ENCODE peak calls at places on chromosome 14, in six cellular contexts. One of them, this sample, is unnamed. For H3K27me3 and H3K4me1, the result is how much of the 10 kb centered on the place peaks cover.

GRCh38 chr14:87524011-87524410 is 469.0 kb downstream of the GALC start:
- DNase-seq in cardiac muscle cell: no peak
- DNase-seq in lung: no peak
- DNase-seq in prostate gland: no peak
- DNase-seq in A673: no peak
- DNase-seq in HCT116: no peak
- DNase-seq in this sample: no peak

GRCh38 chr14:38405851-38406630 is 150.1 kb upstream of the CLEC14A start:
- DNase-seq in cardiac muscle cell: peak
- DNase-seq in lung: no peak
- DNase-seq in prostate gland: no peak
- DNase-seq in A673: peak
- DNase-seq in HCT116: no peak
- DNase-seq in this sample: no peak

GRCh38 chr14:93989939-93990338 is 7.2 kb upstream of the CCDC197 start:
- DNase-seq in cardiac muscle cell: no peak
- DNase-seq in lung: no peak
- DNase-seq in prostate gland: no peak
- DNase-seq in A673: no peak
- DNase-seq in HCT116: no peak
- DNase-seq in this sample: no peak

GRCh38 chr14:54253195-54253947 is 143.4 kb upstream of the CDKN3 start:
- DNase-seq in cardiac muscle cell: peak
- DNase-seq in lung: no peak
- DNase-seq in prostate gland: no peak
- DNase-seq in A673: no peak
- DNase-seq in HCT116: peak
- DNase-seq in this sample: no peak

GRCh38 chr14:61538464-61539022 is 156.8 kb upstream of the HIF1A start:
- DNase-seq in cardiac muscle cell: no peak
- DNase-seq in lung: no peak
- DNase-seq in prostate gland: no peak
- DNase-seq in A673: no peak
- DNase-seq in HCT116: no peak
- DNase-seq in this sample: no peak

GRCh38 chr14:106268013-106268727 is 741.8 kb downstream of the TMEM121 start:
- DNase-seq in cardiac muscle cell: no peak
- DNase-seq in lung: no peak
- DNase-seq in prostate gland: no peak
- DNase-seq in A673: peak
- DNase-seq in HCT116: no peak
- DNase-seq in this sample: no peak

GRCh38 chr14:54493293-54493692 is 4.5 kb upstream of the GMFB start:
- DNase-seq in cardiac muscle cell: no peak
- DNase-seq in lung: no peak
- DNase-seq in prostate gland: no peak
- DNase-seq in A673: no peak
- DNase-seq in HCT116: no peak
- DNase-seq in this sample: peak

GRCh38 chr14:21096438-21096837 is 2.0 kb downstream of the ZNF219 start:
- DNase-seq in cardiac muscle cell: no peak
- DNase-seq in lung: no peak
- DNase-seq in prostate gland: no peak
- DNase-seq in A673: no peak
- DNase-seq in HCT116: no peak
- DNase-seq in this sample: no peak

GRCh38 chr14:78157855-78158436 is 12.2 kb upstream of the NRXN3 start:
- DNase-seq in cardiac muscle cell: peak
- DNase-seq in lung: no peak
- DNase-seq in prostate gland: no peak
- DNase-seq in A673: peak
- DNase-seq in HCT116: no peak
- DNase-seq in this sample: no peak

GRCh38 chr14:35394326-35394725 is 10.2 kb downstream of the NFKBIA start:
- DNase-seq in cardiac muscle cell: no peak
- DNase-seq in lung: no peak
- DNase-seq in prostate gland: no peak
- DNase-seq in A673: no peak
- DNase-seq in HCT116: no peak
- DNase-seq in this sample: no peak

GRCh38 chr14:94473666-94474410 is 2.2 kb downstream of the SERPINA9 start:
- DNase-seq in cardiac muscle cell: no peak
- DNase-seq in lung: no peak
- DNase-seq in prostate gland: no peak
- DNase-seq in A673: no peak
- DNase-seq in HCT116: no peak
- DNase-seq in this sample: no peak

GRCh38 chr14:104592785-104593184 is 11.8 kb downstream of the TMEM179 start:
- DNase-seq in cardiac muscle cell: no peak
- DNase-seq in lung: no peak
- DNase-seq in prostate gland: no peak
- DNase-seq in A673: no peak
- DNase-seq in HCT116: no peak
- DNase-seq in this sample: no peak

GRCh38 chr14:20714593-20715250 is 26.2 kb downstream of the ANG start:
- DNase-seq in cardiac muscle cell: peak
- DNase-seq in lung: peak
- DNase-seq in prostate gland: peak
- DNase-seq in A673: peak
- DNase-seq in HCT116: no peak
- DNase-seq in this sample: no peak

GRCh38 chr14:104803916-104804371 is 3.0 kb downstream of the ZBTB42 start:
- DNase-seq in cardiac muscle cell: no peak
- DNase-seq in lung: no peak
- DNase-seq in prostate gland: no peak
- DNase-seq in A673: no peak
- DNase-seq in HCT116: no peak
- DNase-seq in this sample: no peak

GRCh38 chr14:72947366-72948160 is 21.3 kb downstream of the DCAF4 start:
- DNase-seq in cardiac muscle cell: no peak
- DNase-seq in lung: no peak
- DNase-seq in prostate gland: no peak
- DNase-seq in A673: no peak
- DNase-seq in HCT116: no peak
- DNase-seq in this sample: no peak

GRCh38 chr14:93977790-93978581 is 1.6 kb upstream of the ASB2 start:
- DNase-seq in cardiac muscle cell: no peak
- DNase-seq in lung: no peak
- DNase-seq in prostate gland: no peak
- DNase-seq in A673: no peak
- DNase-seq in HCT116: no peak
- DNase-seq in this sample: no peak

DNA sequence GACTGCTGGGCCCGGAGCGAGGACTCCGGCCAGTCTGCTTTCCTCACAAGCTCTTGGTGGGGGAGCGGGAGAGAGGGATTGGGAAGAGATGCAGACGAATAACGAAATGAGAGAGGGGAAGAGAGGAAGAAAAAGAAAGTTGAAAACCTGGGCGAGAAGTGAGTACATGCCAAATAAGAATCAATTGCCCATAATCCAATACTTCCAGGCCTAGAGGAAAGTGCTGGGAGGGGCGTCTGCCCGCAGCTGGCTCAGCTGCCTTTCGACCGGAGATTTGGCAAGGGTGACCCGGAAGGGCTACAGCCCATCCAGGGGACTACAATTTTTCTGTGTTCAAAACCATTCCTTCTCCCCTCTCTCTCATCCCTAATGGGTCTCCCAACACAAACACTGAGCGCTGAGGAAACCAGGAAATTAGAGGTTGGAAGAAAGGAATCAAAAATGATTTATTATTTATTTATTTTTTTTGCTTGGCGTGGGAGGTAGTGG is 4.9 kb downstream of the NKX2-1 start:
- DNase-seq in cardiac muscle cell: no peak
- DNase-seq in lung: no peak
- DNase-seq in prostate gland: no peak
- DNase-seq in A673: no peak
- DNase-seq in HCT116: no peak
- DNase-seq in this sample: no peak
- H3K27me3 ChIP-seq in cardiac muscle cell: half or more
- H3K27me3 ChIP-seq in lung: under half
- H3K27me3 ChIP-seq in prostate gland: half or more
- H3K27me3 ChIP-seq in A673: half or more
- H3K27me3 ChIP-seq in HCT116: under half
- H3K27me3 ChIP-seq in this sample: under half

GRCh38 chr14:103070971-103071542 is 13.0 kb upstream of the LBHD2 start:
- DNase-seq in cardiac muscle cell: no peak
- DNase-seq in lung: no peak
- DNase-seq in prostate gland: no peak
- DNase-seq in A673: no peak
- DNase-seq in HCT116: no peak
- DNase-seq in this sample: no peak

GRCh38 chr14:103072595-103073366 is 11.2 kb upstream of the LBHD2 start:
- DNase-seq in cardiac muscle cell: no peak
- DNase-seq in lung: no peak
- DNase-seq in prostate gland: no peak
- DNase-seq in A673: no peak
- DNase-seq in HCT116: no peak
- DNase-seq in this sample: no peak

GRCh38 chr14:103068351-103069073 is 11.2 kb upstream of the CDC42BPB start:
- DNase-seq in cardiac muscle cell: no peak
- DNase-seq in lung: no peak
- DNase-seq in prostate gland: no peak
- DNase-seq in A673: no peak
- DNase-seq in HCT116: no peak
- DNase-seq in this sample: no peak

GRCh38 chr14:103071544-103072251 is 12.3 kb upstream of the LBHD2 start:
- DNase-seq in cardiac muscle cell: no peak
- DNase-seq in lung: no peak
- DNase-seq in prostate gland: peak
- DNase-seq in A673: no peak
- DNase-seq in HCT116: no peak
- DNase-seq in this sample: no peak

DNA sequence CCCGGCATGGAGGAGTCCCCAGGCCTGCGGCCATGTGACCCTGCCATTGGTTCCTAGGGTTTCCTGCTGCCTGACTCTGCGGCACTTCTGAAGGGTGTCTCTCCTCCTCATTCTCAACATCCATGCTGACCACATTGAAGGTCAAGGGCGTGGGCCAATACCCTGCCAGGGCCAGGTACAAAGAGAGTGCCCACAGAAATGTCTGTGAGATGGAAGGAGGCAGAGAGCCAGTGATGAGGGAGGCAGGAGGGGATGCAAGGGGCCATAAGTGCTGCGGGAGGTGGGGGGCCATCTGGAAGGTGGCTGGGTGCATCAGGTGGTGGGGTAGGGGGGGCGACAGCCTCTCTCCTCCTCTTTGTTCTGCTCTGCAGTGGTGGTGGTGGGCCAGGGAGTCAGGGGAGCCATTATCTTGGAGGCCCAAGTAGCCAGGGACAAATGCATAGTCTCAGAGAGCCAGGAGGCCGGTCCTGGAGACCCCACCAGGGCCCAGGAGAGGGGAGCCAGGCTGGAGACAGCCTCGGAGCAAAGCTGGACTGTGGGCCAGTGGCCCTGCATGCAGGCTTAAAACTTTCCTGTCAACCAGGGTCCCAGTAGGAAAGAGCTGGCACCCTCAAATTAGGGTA is 13.0 kb upstream of the CDC42BPB start:
- DNase-seq in cardiac muscle cell: no peak
- DNase-seq in lung: no peak
- DNase-seq in prostate gland: no peak
- DNase-seq in A673: no peak
- DNase-seq in HCT116: no peak
- DNase-seq in this sample: no peak
- H3K4me1 ChIP-seq in cardiac muscle cell: under half
- H3K4me1 ChIP-seq in lung: under half
- H3K4me1 ChIP-seq in prostate gland: under half
- H3K4me1 ChIP-seq in A673: under half
- H3K4me1 ChIP-seq in HCT116: half or more
- H3K4me1 ChIP-seq in this sample: under half

GRCh38 chr14:65170318-65170717 is 68.0 kb upstream of the MAX start:
- DNase-seq in cardiac muscle cell: no peak
- DNase-seq in lung: no peak
- DNase-seq in prostate gland: no peak
- DNase-seq in A673: no peak
- DNase-seq in HCT116: no peak
- DNase-seq in this sample: no peak
- H3K4me3 ChIP-seq in cardiac muscle cell: no peak
- H3K4me3 ChIP-seq in lung: no peak
- H3K4me3 ChIP-seq in prostate gland: no peak
- H3K4me3 ChIP-seq in A673: no peak
- H3K4me3 ChIP-seq in HCT116: no peak
- H3K4me3 ChIP-seq in this sample: no peak

DNA sequence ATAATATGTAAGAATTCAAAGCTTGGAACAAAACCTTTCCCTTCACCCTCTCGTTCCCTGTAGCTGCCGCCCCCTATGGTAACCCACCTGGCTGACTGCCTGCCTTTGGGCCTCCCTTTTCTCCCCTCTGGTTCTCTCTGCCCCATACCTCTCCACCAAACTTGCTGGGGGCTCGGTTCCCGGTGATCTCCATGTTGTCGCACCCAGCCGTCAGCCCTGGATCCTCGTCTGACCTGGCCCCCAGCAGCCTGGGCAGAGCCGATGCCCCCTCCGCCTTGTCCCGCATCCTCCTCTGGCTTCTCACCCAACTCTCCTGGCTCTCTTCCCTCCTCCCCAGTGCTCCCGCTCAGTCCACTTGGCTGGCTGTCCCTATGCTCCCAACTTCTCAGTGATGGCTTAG is 4.5 kb downstream of the CYP46A1 start:
- DNase-seq in cardiac muscle cell: no peak
- DNase-seq in lung: no peak
- DNase-seq in prostate gland: no peak
- DNase-seq in A673: no peak
- DNase-seq in HCT116: no peak
- DNase-seq in this sample: no peak
- H3K27me3 ChIP-seq in cardiac muscle cell: under half
- H3K27me3 ChIP-seq in lung: under half
- H3K27me3 ChIP-seq in prostate gland: under half
- H3K27me3 ChIP-seq in A673: under half
- H3K27me3 ChIP-seq in HCT116: under half
- H3K27me3 ChIP-seq in this sample: under half

GRCh38 chr14:36438883-36439282 is 81.1 kb downstream of the NKX2-1 start:
- DNase-seq in cardiac muscle cell: no peak
- DNase-seq in lung: no peak
- DNase-seq in prostate gland: no peak
- DNase-seq in A673: no peak
- DNase-seq in HCT116: no peak
- DNase-seq in this sample: no peak
- H3K4me1 ChIP-seq in cardiac muscle cell: under half
- H3K4me1 ChIP-seq in lung: under half
- H3K4me1 ChIP-seq in prostate gland: under half
- H3K4me1 ChIP-seq in A673: under half
- H3K4me1 ChIP-seq in HCT116: under half
- H3K4me1 ChIP-seq in this sample: under half

GRCh38 chr14:53167602-53168328 is 14.6 kb upstream of the DDHD1 start:
- DNase-seq in cardiac muscle cell: peak
- DNase-seq in lung: no peak
- DNase-seq in prostate gland: no peak
- DNase-seq in A673: no peak
- DNase-seq in HCT116: no peak
- DNase-seq in this sample: no peak
- H3K4me3 ChIP-seq in cardiac muscle cell: no peak
- H3K4me3 ChIP-seq in lung: no peak
- H3K4me3 ChIP-seq in prostate gland: no peak
- H3K4me3 ChIP-seq in A673: no peak
- H3K4me3 ChIP-seq in HCT116: no peak
- H3K4me3 ChIP-seq in this sample: no peak